ENCODE peak calls at places on chromosome 13, in seven cellular contexts. B is H9, M is IMR-90, Q is mesendoderm, N is H1, C is neuronal stem cell, W is mesenchymal stem cell. R is an unnamed sample.

GRCh38 chr13:23865898-23866297 is 23.3 kb downstream of the MIPEP start:
- DNase-seq in B (no peak), M (no peak), Q (no peak), N (no peak), C (no peak), W (no peak), R (no peak)

GRCh38 chr13:95217920-95218830 is 83.1 kb downstream of the ABCC4 start:
- DNase-seq in B (no peak), M (no peak), Q (no peak), N (no peak), C (no peak), W (peak; percentile 23), R (no peak)

GRCh38 chr13:100815476-100816046 is 141.0 kb upstream of the TMTC4 start:
- DNase-seq in B (peak; percentile 32), M (no peak), Q (peak; percentile 53), N (no peak), C (no peak), W (no peak), R (no peak)

GRCh38 chr13:69565334-69565733 is 542.3 kb upstream of the ATXN8OS start:
- DNase-seq in B (peak; percentile 64), M (no peak), Q (peak; percentile 78), N (no peak), C (no peak), W (peak; percentile 85), R (peak; percentile 57)

GRCh38 chr13:100209857-100210580 is 121.1 kb downstream of the PCCA start:
- DNase-seq in B (no peak), M (peak; percentile 82), Q (no peak), N (no peak), C (no peak), W (no peak), R (no peak)

GRCh38 chr13:113864303-113864890 is 521 bp upstream of the GAS6 start:
- DNase-seq in B (no peak), M (peak; percentile 33), Q (no peak), N (no peak), C (no peak), W (peak; percentile 39), R (no peak)

GRCh38 chr13:97945342-97945741 is 8.1 kb upstream of the IPO5 start:
- DNase-seq in B (no peak), M (peak; percentile 48), Q (no peak), N (no peak), C (no peak), W (no peak), R (no peak)

GRCh38 chr13:90979059-90979458 is 368.4 kb upstream of the MIR17HG start:
- DNase-seq in B (no peak), M (no peak), Q (no peak), N (no peak), C (no peak), W (peak; percentile 24), R (no peak)

GRCh38 chr13:61898207-61898606 is 482.6 kb upstream of the PCDH20 start:
- DNase-seq in B (no peak), M (no peak), Q (no peak), N (no peak), C (no peak), W (no peak), R (no peak)

GRCh38 chr13:100658363-100658762 is 16.2 kb downstream of the TMTC4 start:
- DNase-seq in B (no peak), M (no peak), Q (no peak), N (no peak), C (no peak), W (no peak), R (no peak)

DNA sequence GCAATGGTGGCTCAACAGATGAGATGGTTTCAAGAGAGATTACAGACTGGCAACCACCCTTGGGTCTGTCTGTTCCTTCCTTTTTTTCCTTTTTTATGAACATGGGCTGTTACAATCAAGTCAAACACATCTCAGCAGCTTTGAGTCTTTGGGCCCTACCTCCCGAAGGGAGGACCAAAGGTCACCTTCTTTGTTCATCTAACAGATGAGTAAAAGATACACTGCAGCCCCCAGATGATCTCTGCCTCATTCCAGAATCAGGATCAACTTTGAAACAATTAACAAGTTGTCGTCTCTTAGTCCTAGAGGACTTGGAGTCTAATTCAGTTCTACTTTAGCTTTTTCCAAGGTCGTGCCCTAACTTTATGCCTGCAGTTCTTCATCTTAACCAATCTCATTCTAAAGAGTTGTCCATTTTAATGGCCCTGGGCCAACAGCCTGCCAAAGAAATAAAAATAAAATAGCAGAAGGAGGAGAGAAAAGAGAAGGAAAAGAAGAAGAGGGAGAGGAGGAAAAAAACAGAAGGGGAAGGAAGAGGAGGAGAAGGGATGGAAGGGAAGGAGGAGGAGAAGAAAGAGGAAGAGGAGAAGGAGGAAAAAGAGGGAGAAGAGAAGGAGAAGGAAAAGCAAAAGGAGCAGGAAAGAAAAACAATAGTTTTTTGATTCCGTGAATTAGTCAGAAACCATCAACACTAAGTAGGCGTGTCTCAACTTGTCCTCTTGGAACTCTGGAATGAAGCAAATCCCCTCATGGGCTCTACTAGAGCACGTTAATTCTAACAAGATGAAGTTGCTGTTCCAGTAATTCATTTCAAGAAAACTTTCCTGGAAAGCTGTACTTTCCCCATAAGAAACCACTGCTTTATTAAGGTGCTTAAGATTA is 281.2 kb downstream of the FOXO1 start:
- DNase-seq in B (no peak), M (no peak), Q (no peak), N (no peak), C (no peak), W (no peak), R (no peak)
- H2BK120ac ChIP-seq in B (no peak overlapping the region), M (no peak overlapping the region), Q (no peak overlapping the region), N (peak overlapping the region; percentile 30), C (no peak overlapping the region), W (no peak overlapping the region), R (no peak overlapping the region)

GRCh38 chr13:52842440-52842839 is 6.0 kb downstream of the PCDH8 start:
- DNase-seq in B (no peak), M (no peak), Q (no peak), N (no peak), C (no peak), W (no peak), R (no peak)
- H2BK120ac ChIP-seq in B (no peak overlapping the region), M (no peak overlapping the region), Q (no peak overlapping the region), N (no peak overlapping the region), C (no peak overlapping the region), W (no peak overlapping the region), R (no peak overlapping the region)

GRCh38 chr13:29129616-29130015 is 309.5 kb downstream of the MTUS2 start:
- DNase-seq in B (no peak), M (no peak), Q (no peak), N (no peak), C (no peak), W (no peak), R (no peak)
- H2BK120ac ChIP-seq in B (no peak overlapping the region), M (no peak overlapping the region), Q (no peak overlapping the region), N (no peak overlapping the region), C (no peak overlapping the region), W (no peak overlapping the region), R (no peak overlapping the region)

GRCh38 chr13:60690607-60691006 is 293.6 kb downstream of the TDRD3 start:
- DNase-seq in B (no peak), M (no peak), Q (no peak), N (no peak), C (no peak), W (no peak), R (no peak)
- H2BK120ac ChIP-seq in B (no peak overlapping the region), M (no peak overlapping the region), Q (no peak overlapping the region), N (no peak overlapping the region), C (no peak overlapping the region), W (no peak overlapping the region), R (no peak overlapping the region)

DNA sequence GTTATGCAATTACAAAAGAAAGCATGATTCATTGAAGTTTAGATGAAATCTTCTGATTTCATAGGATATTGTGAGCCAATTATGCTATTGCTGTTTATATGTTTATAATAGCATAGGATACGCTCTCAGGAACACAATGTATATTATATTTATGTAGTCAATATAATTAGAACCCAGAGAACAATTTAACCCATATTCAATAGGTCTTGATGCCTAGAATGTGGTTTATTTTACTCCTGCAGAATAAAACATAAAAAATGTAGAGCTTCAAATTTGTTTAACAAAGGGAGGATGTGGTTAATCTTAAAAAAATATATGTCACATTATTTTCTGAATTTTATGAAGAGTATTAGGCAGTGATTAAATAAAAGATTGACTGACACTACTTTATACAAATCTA is 380.8 kb upstream of the SPRY2 start:
- DNase-seq in B (no peak), M (no peak), Q (no peak), N (no peak), C (no peak), W (no peak), R (no peak)
- H2BK120ac ChIP-seq in B (no peak overlapping the region), M (no peak overlapping the region), Q (no peak overlapping the region), N (no peak overlapping the region), C (no peak overlapping the region), W (no peak overlapping the region), R (no peak overlapping the region)

GRCh38 chr13:27535546-27535945 is 84.8 kb downstream of the LNX2 start:
- DNase-seq in B (no peak), M (no peak), Q (no peak), N (no peak), C (no peak), W (no peak), R (no peak)
- H2BK120ac ChIP-seq in B (peak overlapping the region; percentile 19), M (no peak overlapping the region), Q (no peak overlapping the region), N (no peak overlapping the region), C (no peak overlapping the region), W (no peak overlapping the region), R (no peak overlapping the region)

GRCh38 chr13:74413482-74413881 is 279.3 kb upstream of the KLF12 start:
- DNase-seq in B (no peak), M (no peak), Q (no peak), N (no peak), C (no peak), W (no peak), R (no peak)
- H2BK120ac ChIP-seq in B (no peak overlapping the region), M (no peak overlapping the region), Q (no peak overlapping the region), N (no peak overlapping the region), C (no peak overlapping the region), W (no peak overlapping the region), R (no peak overlapping the region)

R was measured in trophoblast cell.